ENCODE peak calls at places on chromosomes 11 and 22, in five cellular contexts. One of them, this sample, is unnamed.

GRCh38 chr11:98307827-98308491 is 712.8 kb upstream of the CNTN5 start:
- DNase-seq in H9: no peak
- DNase-seq in IMR-90: no peak
- DNase-seq in neuronal stem cell: no peak
- DNase-seq in H1: no peak
- DNase-seq in this sample: no peak

GRCh38 chr11:6646040-6646439 is 9.6 kb downstream of the DCHS1 start:
- DNase-seq in H1: no peak
- DNase-seq in H9: no peak
- DNase-seq in neuronal stem cell: no peak
- DNase-seq in IMR-90: peak; percentile 80
- DNase-seq in this sample: no peak

GRCh38 chr11:18802381-18803257 is 11.0 kb upstream of the PTPN5 start:
- DNase-seq in H9: peak; percentile 61
- DNase-seq in H1: no peak
- DNase-seq in IMR-90: peak; percentile 71
- DNase-seq in neuronal stem cell: peak; percentile 57
- DNase-seq in this sample: peak; percentile 79

GRCh38 chr11:284081-285020 is 4.6 kb upstream of the PGGHG start:
- DNase-seq in neuronal stem cell: no peak
- DNase-seq in IMR-90: no peak
- DNase-seq in H1: no peak
- DNase-seq in H9: peak; percentile 34
- DNase-seq in this sample: no peak

GRCh38 chr11:28675183-28675582 is 567.0 kb downstream of the METTL15 start:
- DNase-seq in IMR-90: no peak
- DNase-seq in H9: no peak
- DNase-seq in neuronal stem cell: no peak
- DNase-seq in H1: no peak
- DNase-seq in this sample: no peak

GRCh38 chr11:79155237-79155636 is 285.6 kb downstream of the TENM4 start:
- DNase-seq in IMR-90: no peak
- DNase-seq in H1: no peak
- DNase-seq in neuronal stem cell: no peak
- DNase-seq in H9: no peak
- DNase-seq in this sample: no peak

GRCh38 chr22:19039796-19040580 is 82.2 kb downstream of the DGCR2 start:
- DNase-seq in neuronal stem cell: no peak
- DNase-seq in H9: peak; percentile 19
- DNase-seq in H1: no peak
- DNase-seq in IMR-90: no peak
- DNase-seq in this sample: no peak

GRCh38 chr22:48081281-48081680 is 1318.8 kb downstream of the TBC1D22A start:
- DNase-seq in H1: no peak
- DNase-seq in neuronal stem cell: no peak
- DNase-seq in H9: no peak
- DNase-seq in IMR-90: no peak
- DNase-seq in this sample: no peak

GRCh38 chr11:78046486-78046854 is 17.2 kb upstream of the THRSP start:
- DNase-seq in H9: no peak
- DNase-seq in neuronal stem cell: no peak
- DNase-seq in IMR-90: no peak
- DNase-seq in H1: no peak
- DNase-seq in this sample: no peak

GRCh38 chr11:93715797-93716396 is 25.4 kb downstream of the TAF1D start:
- DNase-seq in H1: no peak
- DNase-seq in neuronal stem cell: no peak
- DNase-seq in H9: no peak
- DNase-seq in IMR-90: no peak
- DNase-seq in this sample: no peak

GRCh38 chr22:45966320-45966891 is 10.6 kb downstream of the WNT7B start:
- DNase-seq in H9: no peak
- DNase-seq in neuronal stem cell: no peak
- DNase-seq in IMR-90: no peak
- DNase-seq in H1: no peak
- DNase-seq in this sample: no peak

GRCh38 chr22:19035474-19036228 is 86.6 kb downstream of the DGCR2 start:
- DNase-seq in IMR-90: no peak
- DNase-seq in H1: no peak
- DNase-seq in H9: peak; percentile 68
- DNase-seq in neuronal stem cell: peak; percentile 15
- DNase-seq in this sample: peak; percentile 68

GRCh38 chr11:130103296-130103814 is 33.7 kb downstream of the APLP2 start:
- DNase-seq in H9: no peak
- DNase-seq in IMR-90: peak; percentile 96
- DNase-seq in H1: no peak
- DNase-seq in neuronal stem cell: no peak
- DNase-seq in this sample: no peak

GRCh38 chr22:31611065-31611760 is 50.8 kb downstream of the PISD start:
- DNase-seq in neuronal stem cell: no peak
- DNase-seq in H1: no peak
- DNase-seq in H9: no peak
- DNase-seq in IMR-90: peak; percentile 50
- DNase-seq in this sample: no peak

GRCh38 chr11:86497836-86498235 is 123.1 kb downstream of the CCDC81 start:
- DNase-seq in neuronal stem cell: no peak
- DNase-seq in IMR-90: no peak
- DNase-seq in H9: no peak
- DNase-seq in H1: no peak
- DNase-seq in this sample: no peak

GRCh38 chr22:50144005-50144614 is 26.4 kb upstream of the PANX2 start:
- DNase-seq in H1: no peak
- DNase-seq in neuronal stem cell: no peak
- DNase-seq in H9: no peak
- DNase-seq in IMR-90: no peak
- DNase-seq in this sample: peak; percentile 43

GRCh38 chr22:50260434-50260800 is 1.1 kb downstream of the MAPK12 start:
- DNase-seq in H9: no peak
- DNase-seq in neuronal stem cell: no peak
- DNase-seq in IMR-90: no peak
- DNase-seq in H1: no peak
- DNase-seq in this sample: no peak

GRCh38 chr22:48560389-48560751 is 1267.3 kb downstream of the BRD1 start:
- DNase-seq in neuronal stem cell: no peak
- DNase-seq in IMR-90: no peak
- DNase-seq in H9: no peak
- DNase-seq in H1: no peak
- DNase-seq in this sample: no peak

GRCh38 chr22:42613869-42614268 is 814 bp downstream of the POLDIP3 start:
- DNase-seq in IMR-90: no peak
- DNase-seq in H1: no peak
- DNase-seq in neuronal stem cell: no peak
- DNase-seq in H9: no peak
- DNase-seq in this sample: peak; percentile 61

GRCh38 chr11:64970731-64971151 is 1.2 kb downstream of the MAJIN start:
- DNase-seq in H1: no peak
- DNase-seq in neuronal stem cell: no peak
- DNase-seq in IMR-90: no peak
- DNase-seq in H9: no peak
- DNase-seq in this sample: no peak

GRCh38 chr11:9574806-9575530 is 1.5 kb downstream of the WEE1 start:
- DNase-seq in neuronal stem cell: no peak
- DNase-seq in H1: no peak
- DNase-seq in IMR-90: peak; percentile 87
- DNase-seq in H9: peak; percentile 50
- DNase-seq in this sample: peak; percentile 91

GRCh38 chr11:96263361-96263763 is 79.6 kb downstream of the MAML2 start:
- DNase-seq in H1: no peak
- DNase-seq in neuronal stem cell: no peak
- DNase-seq in IMR-90: peak; percentile 89
- DNase-seq in H9: no peak
- DNase-seq in this sample: no peak

GRCh38 chr22:42688914-42689275 is 31.8 kb downstream of the A4GALT start:
- DNase-seq in H1: no peak
- DNase-seq in neuronal stem cell: no peak
- DNase-seq in IMR-90: no peak
- DNase-seq in H9: no peak
- DNase-seq in this sample: peak; percentile 80

GRCh38 chr11:9850224-9850895 is 186.5 kb downstream of the SWAP70 start:
- DNase-seq in IMR-90: peak; percentile 31
- DNase-seq in neuronal stem cell: no peak
- DNase-seq in H9: no peak
- DNase-seq in H1: no peak
- DNase-seq in this sample: no peak

GRCh38 chr11:22878039-22878438 is 17.8 kb upstream of the CCDC179 start:
- DNase-seq in H1: no peak
- DNase-seq in H9: no peak
- DNase-seq in neuronal stem cell: no peak
- DNase-seq in IMR-90: no peak
- DNase-seq in this sample: no peak

GRCh38 chr11:96052921-96053631 is 129.2 kb upstream of the MTMR2 start:
- DNase-seq in IMR-90: peak; percentile 62
- DNase-seq in H9: no peak
- DNase-seq in neuronal stem cell: no peak
- DNase-seq in H1: no peak
- DNase-seq in this sample: no peak

GRCh38 chr22:36870250-36870649 is 9.4 kb downstream of the NCF4 start:
- DNase-seq in IMR-90: no peak
- DNase-seq in H9: no peak
- DNase-seq in neuronal stem cell: no peak
- DNase-seq in H1: no peak
- DNase-seq in this sample: no peak

GRCh38 chr11:115098037-115098436 is 406.2 kb downstream of the CADM1 start:
- DNase-seq in H1: no peak
- DNase-seq in H9: no peak
- DNase-seq in neuronal stem cell: no peak
- DNase-seq in IMR-90: peak; percentile 46
- DNase-seq in this sample: no peak

GRCh38 chr11:45777127-45777969 is 27.6 kb upstream of the SLC35C1 start:
- DNase-seq in H9: no peak
- DNase-seq in H1: no peak
- DNase-seq in neuronal stem cell: no peak
- DNase-seq in IMR-90: no peak
- DNase-seq in this sample: no peak

GRCh38 chr11:36155770-36156485 is 133.3 kb downstream of the COMMD9 start:
- DNase-seq in H1: no peak
- DNase-seq in IMR-90: peak; percentile 78
- DNase-seq in neuronal stem cell: no peak
- DNase-seq in H9: no peak
- DNase-seq in this sample: peak; percentile 43

GRCh38 chr11:70440206-70440605 is 41.9 kb downstream of the CTTN start:
- DNase-seq in H9: no peak
- DNase-seq in IMR-90: no peak
- DNase-seq in H1: no peak
- DNase-seq in neuronal stem cell: no peak
- DNase-seq in this sample: peak; percentile 19

GRCh38 chr11:134625631-134626030 is 213.6 kb upstream of the B3GAT1 start:
- DNase-seq in H9: no peak
- DNase-seq in H1: no peak
- DNase-seq in neuronal stem cell: no peak
- DNase-seq in IMR-90: no peak
- DNase-seq in this sample: no peak

GRCh38 chr11:57637626-57638004 is 12.1 kb downstream of the YPEL4 start:
- DNase-seq in neuronal stem cell: no peak
- DNase-seq in H9: peak; percentile 84
- DNase-seq in IMR-90: no peak
- DNase-seq in H1: no peak
- DNase-seq in this sample: peak; percentile 95

GRCh38 chr11:64356498-64357411 is 2.2 kb upstream of the RPS6KA4 start:
- DNase-seq in H9: peak; percentile 89
- DNase-seq in IMR-90: no peak
- DNase-seq in neuronal stem cell: peak; percentile 62
- DNase-seq in H1: no peak
- DNase-seq in this sample: peak; percentile 94

GRCh38 chr11:9759519-9760179 is 95.8 kb downstream of the SWAP70 start:
- DNase-seq in H1: no peak
- DNase-seq in H9: no peak
- DNase-seq in neuronal stem cell: no peak
- DNase-seq in IMR-90: peak; percentile 100
- DNase-seq in this sample: no peak

GRCh38 chr11:120184371-120184945 is 26.4 kb upstream of the OAF start:
- DNase-seq in IMR-90: no peak
- DNase-seq in H9: no peak
- DNase-seq in neuronal stem cell: no peak
- DNase-seq in H1: no peak
- DNase-seq in this sample: no peak
- H2BK15ac ChIP-seq in IMR-90: no peak overlapping the region
- H2BK15ac ChIP-seq in H9: no peak overlapping the region
- H2BK15ac ChIP-seq in neuronal stem cell: peak overlapping the region; percentile 10
- H2BK15ac ChIP-seq in H1: no peak overlapping the region
- H2BK15ac ChIP-seq in this sample: no peak overlapping the region

GRCh38 chr11:102144357-102145342 is 34.4 kb downstream of the YAP1 start:
- DNase-seq in H1: no peak
- DNase-seq in H9: no peak
- DNase-seq in neuronal stem cell: peak; percentile 48
- DNase-seq in IMR-90: peak; percentile 70
- DNase-seq in this sample: no peak
- H3K4me2 ChIP-seq in H1: no peak overlapping the region
- H3K4me2 ChIP-seq in H9: no peak overlapping the region
- H3K4me2 ChIP-seq in neuronal stem cell: no peak overlapping the region
- H3K4me2 ChIP-seq in IMR-90: peak overlapping the region; percentile 65
- H3K4me2 ChIP-seq in this sample: no peak overlapping the region

DNA sequence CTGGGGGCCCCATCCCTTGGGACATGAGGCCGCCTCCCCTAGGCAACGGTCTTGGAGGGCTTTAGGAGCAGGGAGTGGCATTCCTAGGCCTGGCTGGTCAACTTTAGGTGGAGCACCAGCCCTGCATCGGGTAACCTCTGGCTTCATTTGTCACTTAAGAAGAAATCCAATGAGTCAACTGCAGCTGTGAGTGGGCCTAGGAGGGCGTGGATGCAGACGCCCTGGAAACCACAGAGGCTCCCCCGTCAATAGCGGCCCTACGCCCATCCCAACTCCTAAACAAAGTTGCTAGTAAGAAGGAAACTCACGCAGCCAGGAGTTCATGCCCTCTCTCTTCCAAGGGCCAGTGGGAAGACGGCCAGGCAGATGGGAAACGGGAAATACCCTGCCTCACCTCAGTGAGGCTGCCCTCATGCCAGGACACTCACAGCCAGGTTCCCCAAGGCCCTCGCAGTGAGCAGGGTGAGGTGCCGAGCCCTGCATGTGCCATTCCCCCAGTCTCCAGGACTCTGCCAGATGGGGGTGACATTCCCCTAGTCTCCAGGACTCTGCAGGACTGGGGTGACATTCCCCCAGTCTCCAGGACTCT is 20.8 kb downstream of the BID start:
- DNase-seq in H9: no peak
- DNase-seq in neuronal stem cell: no peak
- DNase-seq in H1: no peak
- DNase-seq in IMR-90: peak; percentile 55
- DNase-seq in this sample: no peak
- H2BK15ac ChIP-seq in H9: no peak overlapping the region
- H2BK15ac ChIP-seq in neuronal stem cell: no peak overlapping the region
- H2BK15ac ChIP-seq in H1: no peak overlapping the region
- H2BK15ac ChIP-seq in IMR-90: no peak overlapping the region
- H2BK15ac ChIP-seq in this sample: no peak overlapping the region

GRCh38 chr11:33931032-33931431 is 39.2 kb upstream of the LMO2 start:
- DNase-seq in IMR-90: no peak
- DNase-seq in neuronal stem cell: no peak
- DNase-seq in H9: no peak
- DNase-seq in H1: no peak
- DNase-seq in this sample: no peak
- H3K4me2 ChIP-seq in IMR-90: no peak overlapping the region
- H3K4me2 ChIP-seq in neuronal stem cell: no peak overlapping the region
- H3K4me2 ChIP-seq in H9: no peak overlapping the region
- H3K4me2 ChIP-seq in H1: no peak overlapping the region
- H3K4me2 ChIP-seq in this sample: no peak overlapping the region